ENCODE peak calls at places on chromosome 1, in seven cellular contexts. Z, H, N, L, O, B and J are unnamed samples.

GRCh38 chr1:93840956-93841482 is 38.0 kb downstream of the DNTTIP2 start:
- DNase-seq in Z (no peak), H (no peak), N (no peak), L (no peak), O (no peak), B (no peak), J (no peak)

GRCh38 chr1:75712306-75712705 is 12.2 kb upstream of the ACADM start:
- DNase-seq in Z (no peak), H (no peak), N (peak; percentile 14), L (no peak), O (no peak), B (no peak), J (peak; percentile 10)

GRCh38 chr1:35001743-35002142 is 16.6 kb upstream of the TMEM35B start:
- DNase-seq in Z (peak; percentile 19), H (no peak), N (no peak), L (no peak), O (no peak), B (no peak), J (no peak)

GRCh38 chr1:56331892-56332567 is 247.3 kb downstream of the PLPP3 start:
- DNase-seq in Z (peak; percentile 13), H (peak; percentile 4), N (peak; percentile 42), L (no peak), O (peak; percentile 11), B (no peak), J (peak; percentile 52)

GRCh38 chr1:238642231-238642630 is 744.1 kb upstream of the CHRM3 start:
- DNase-seq in Z (peak; percentile 75), H (no peak), N (no peak), L (no peak), O (no peak), B (no peak), J (no peak)

GRCh38 chr1:98078586-98078985 is 157.8 kb upstream of the DPYD start:
- DNase-seq in Z (no peak), H (no peak), N (no peak), L (no peak), O (no peak), B (no peak), J (no peak)

GRCh38 chr1:113073457-113073950 is 506 bp downstream of the LRIG2 start:
- DNase-seq in Z (peak; percentile 61), H (peak; percentile 46), N (peak; percentile 40), L (peak; percentile 57), O (peak; percentile 65), B (no peak), J (peak; percentile 57)

GRCh38 chr1:246492611-246493245 is 14.4 kb downstream of the SMYD3 start:
- DNase-seq in Z (peak; percentile 81), H (peak; percentile 68), N (peak; percentile 83), L (peak; percentile 72), O (peak; percentile 91), B (peak; percentile 35), J (peak; percentile 78)

GRCh38 chr1:180157576-180158057 is 2.9 kb downstream of the QSOX1 start:
- DNase-seq in Z (no peak), H (no peak), N (peak; percentile 91), L (peak; percentile 3), O (no peak), B (peak; percentile 85), J (no peak)

GRCh38 chr1:1088036-1088800 is 14.1 kb upstream of the RNF223 start:
- DNase-seq in Z (no peak), H (no peak), N (no peak), L (no peak), O (no peak), B (no peak), J (no peak)

GRCh38 chr1:6026095-6026809 is 19.4 kb upstream of the KCNAB2 start:
- DNase-seq in Z (no peak), H (peak; percentile 84), N (no peak), L (peak; percentile 93), O (peak; percentile 98), B (peak; percentile 93), J (peak; percentile 58)

GRCh38 chr1:235763962-235764361 is 102.7 kb downstream of the LYST start:
- DNase-seq in Z (no peak), H (no peak), N (no peak), L (no peak), O (no peak), B (no peak), J (peak; percentile 56)

GRCh38 chr1:240435996-240436566 is 175.9 kb downstream of the GREM2 start:
- DNase-seq in Z (no peak), H (peak; percentile 61), N (peak; percentile 74), L (no peak), O (no peak), B (no peak), J (peak; percentile 81)

GRCh38 chr1:4960782-4961475 is 306.5 kb downstream of the AJAP1 start:
- DNase-seq in Z (no peak), H (no peak), N (no peak), L (no peak), O (no peak), B (no peak), J (no peak)

GRCh38 chr1:46130144-46130543 is 2.3 kb downstream of the PIK3R3 start:
- DNase-seq in Z (peak; percentile 16), H (no peak), N (peak; percentile 17), L (peak; percentile 32), O (no peak), B (no peak), J (no peak)

GRCh38 chr1:198155253-198155652 is 1.5 kb upstream of the NEK7 start:
- DNase-seq in Z (peak; percentile 87), H (peak; percentile 60), N (peak; percentile 84), L (peak; percentile 38), O (no peak), B (no peak), J (peak; percentile 39)

GRCh38 chr1:166026143-166026542 is 140.7 kb downstream of the FAM78B start:
- DNase-seq in Z (no peak), H (no peak), N (no peak), L (no peak), O (no peak), B (no peak), J (no peak)

GRCh38 chr1:193062698-193063463 is 3.5 kb downstream of the RO60 start:
- DNase-seq in Z (no peak), H (no peak), N (peak; percentile 38), L (no peak), O (no peak), B (no peak), J (peak; percentile 28)